ENCODE peak calls at places on chromosome 11, in ten cellular contexts. I, Q, C, R, D, S, X, B, U and K are unnamed samples.

GRCh38 chr11:18802381-18803257 is 11.0 kb upstream of the PTPN5 start:
- DNase-seq in I (no peak), Q (peak), C (no peak), R (peak), D (peak), S (peak), X (peak), B (no peak), U (peak), K (no peak)

GRCh38 chr11:64180871-64181270 is 5.1 kb upstream of the STIP1 start:
- DNase-seq in I (no peak), Q (no peak), C (no peak), R (no peak), D (no peak), S (no peak), X (no peak), B (no peak), U (no peak), K (no peak)

GRCh38 chr11:63813035-63813562 is at the start of gene SPINDOC:
- DNase-seq in I (peak), Q (peak), C (peak), R (no peak), D (peak), S (peak), X (peak), B (peak), U (peak), K (peak)

GRCh38 chr11:69587454-69588081 is 53.4 kb upstream of the CCND1 start:
- DNase-seq in I (no peak), Q (no peak), C (no peak), R (peak), D (no peak), S (no peak), X (no peak), B (no peak), U (no peak), K (no peak)

GRCh38 chr11:45193695-45194094 is 47.3 kb downstream of the PRDM11 start:
- DNase-seq in I (no peak), Q (no peak), C (no peak), R (no peak), D (no peak), S (no peak), X (no peak), B (no peak), U (no peak), K (no peak)

GRCh38 chr11:71070490-71071455 is 181.6 kb downstream of the SHANK2 start:
- DNase-seq in I (no peak), Q (no peak), C (no peak), R (no peak), D (no peak), S (no peak), X (no peak), B (no peak), U (no peak), K (no peak)

GRCh38 chr11:2138436-2139117 is 612 bp downstream of the IGF2 start:
- DNase-seq in I (no peak), Q (peak), C (no peak), R (no peak), D (no peak), S (no peak), X (no peak), B (peak), U (no peak), K (no peak)

GRCh38 chr11:23041104-23041503 is 180.8 kb upstream of the CCDC179 start:
- DNase-seq in I (no peak), Q (no peak), C (no peak), R (no peak), D (no peak), S (no peak), X (no peak), B (no peak), U (no peak), K (no peak)

GRCh38 chr11:86592047-86592564 is 80.3 kb downstream of the ME3 start:
- DNase-seq in I (no peak), Q (no peak), C (no peak), R (no peak), D (no peak), S (no peak), X (no peak), B (no peak), U (no peak), K (no peak)

GRCh38 chr11:3021125-3021524 is 29.0 kb upstream of the NAP1L4 start:
- DNase-seq in I (no peak), Q (peak), C (no peak), R (no peak), D (peak), S (no peak), X (peak), B (no peak), U (no peak), K (no peak)